ENCODE peak calls at places on chromosomes 1 and 21, in six cellular contexts. M is sciatic nerve; D is T-helper 17 cell; B is aorta; S is activated CD8-positive, alpha-beta T cell treated with anti-CD3 and anti-CD28 coated beads, Interleukin-2, amount 10 ng/mL, durations not matched to agents 7 days and 5 days; R is mucosa of descending colon. T is an unnamed sample.

GRCh38 chr1:246709196-246709595 is 15.0 kb upstream of the SCCPDH start:
- ATAC-seq in M (no peak), D (no peak), B (no peak), S (no peak), R (no peak), T (no peak)

GRCh38 chr1:182248721-182249120 is 142.9 kb downstream of the GLUL start:
- ATAC-seq in M (no peak), D (no peak), B (no peak), S (no peak), R (no peak), T (no peak)

GRCh38 chr21:41830764-41831452 is 48.2 kb downstream of the PRDM15 start:
- ATAC-seq in M (no peak), D (no peak), B (no peak), S (no peak), R (no peak), T (no peak)

GRCh38 chr1:171716620-171717019 is 25.2 kb downstream of the VAMP4 start:
- ATAC-seq in M (no peak), D (no peak), B (no peak), S (no peak), R (no peak), T (peak; percentile 65)

GRCh38 chr1:89974701-89975470 is 20.0 kb upstream of the ZNF326 start:
- ATAC-seq in M (peak; percentile 44), D (no peak), B (no peak), S (no peak), R (peak; percentile 30), T (no peak)

GRCh38 chr1:92123868-92124267 is 43.7 kb downstream of the BTBD8 start:
- ATAC-seq in M (peak; percentile 62), D (no peak), B (peak; percentile 15), S (peak; percentile 39), R (no peak), T (no peak)

GRCh38 chr21:14916676-14917141 is 148.1 kb downstream of the NRIP1 start:
- ATAC-seq in M (no peak), D (no peak), B (no peak), S (no peak), R (peak; percentile 82), T (no peak)

GRCh38 chr1:179169616-179170467 is 59.6 kb downstream of the ABL2 start:
- ATAC-seq in M (no peak), D (no peak), B (peak; percentile 63), S (no peak), R (no peak), T (peak; percentile 65)

GRCh38 chr1:189637041-189637440 is 840.6 kb downstream of the BRINP3 start:
- ATAC-seq in M (no peak), D (no peak), B (no peak), S (no peak), R (no peak), T (no peak)

GRCh38 chr1:156676820-156677615 is at the start of gene NES:
- ATAC-seq in M (peak; percentile 90), D (no peak), B (peak; percentile 91), S (peak; percentile 28), R (peak; percentile 60), T (peak; percentile 81)

GRCh38 chr1:202967684-202968281 is 726 bp upstream of the CYB5R1 start:
- ATAC-seq in M (peak; percentile 38), D (peak; percentile 16), B (peak; percentile 28), S (peak; percentile 14), R (peak; percentile 23), T (peak; percentile 4)

GRCh38 chr1:25997759-25998074 is at the start of gene PAFAH2:
- ATAC-seq in M (no peak), D (peak; percentile 0), B (peak; percentile 43), S (no peak), R (no peak), T (peak; percentile 22)